ENCODE peak calls at places on chromosomes 11 and 22, in six cellular contexts. X is AG04450, P is lower leg skin, N is tibial artery, W is sigmoid colon, M is A549. Y is an unnamed sample.

GRCh38 chr11:86743223-86744118 is 56.9 kb upstream of the PRSS23 start:
- DNase-seq in X (peak; percentile 91), P (peak; percentile 76), N (peak; percentile 91), W (peak; percentile 88), M (peak; percentile 78), Y (peak; percentile 91)

GRCh38 chr11:99020324-99021225 is at the start of gene CNTN5:
- DNase-seq in X (no peak), P (no peak), N (peak; percentile 67), W (no peak), M (peak; percentile 0), Y (no peak)

GRCh38 chr11:111185259-111185658 is 60.3 kb upstream of the POU2AF2 start:
- DNase-seq in X (no peak), P (no peak), N (no peak), W (no peak), M (no peak), Y (no peak)

GRCh38 chr11:70130636-70131035 is 52.5 kb downstream of the ANO1 start:
- DNase-seq in X (no peak), P (no peak), N (no peak), W (no peak), M (no peak), Y (no peak)

GRCh38 chr11:75867778-75868374 is 52.9 kb downstream of the UVRAG start:
- DNase-seq in X (peak; percentile 23), P (peak; percentile 29), N (no peak), W (no peak), M (peak; percentile 43), Y (peak; percentile 16)

GRCh38 chr11:63762662-63763505 is 5.7 kb downstream of the ZFTA start:
- DNase-seq in X (no peak), P (no peak), N (peak; percentile 75), W (peak; percentile 85), M (no peak), Y (no peak)

GRCh38 chr11:65542738-65543390 is 15.3 kb downstream of the LTBP3 start:
- DNase-seq in X (no peak), P (no peak), N (no peak), W (no peak), M (no peak), Y (no peak)

GRCh38 chr22:32920032-32920628 is 118.6 kb downstream of the TIMP3 start:
- DNase-seq in X (peak; percentile 8), P (peak; percentile 40), N (peak; percentile 81), W (peak; percentile 84), M (no peak), Y (peak; percentile 66)

GRCh38 chr22:40592352-40593113 is 44.0 kb downstream of the MRTFA start:
- DNase-seq in X (no peak), P (no peak), N (no peak), W (no peak), M (no peak), Y (no peak)

GRCh38 chr11:117259417-117259816 is 26.9 kb downstream of the RNF214 start:
- DNase-seq in X (no peak), P (no peak), N (no peak), W (no peak), M (no peak), Y (peak; percentile 57)

GRCh38 chr11:37306563-37306962 is 708.5 kb upstream of the RAG2 start:
- DNase-seq in X (no peak), P (no peak), N (no peak), W (no peak), M (no peak), Y (no peak)

GRCh38 chr22:31956360-31956759 is 12.0 kb downstream of the YWHAH start:
- DNase-seq in X (no peak), P (no peak), N (no peak), W (no peak), M (no peak), Y (no peak)

GRCh38 chr11:67269401-67270255 is 3.4 kb downstream of the GRK2 start:
- DNase-seq in X (no peak), P (no peak), N (peak; percentile 71), W (peak; percentile 73), M (no peak), Y (no peak)

GRCh38 chr11:27735281-27735680 is 35.0 kb upstream of the BDNF start:
- DNase-seq in X (no peak), P (no peak), N (no peak), W (no peak), M (no peak), Y (no peak)

GRCh38 chr11:32149748-32150147 is 58.9 kb downstream of the RCN1 start:
- DNase-seq in X (no peak), P (no peak), N (no peak), W (no peak), M (no peak), Y (no peak)

GRCh38 chr11:66856496-66857233 is at the start of gene LRFN4:
- DNase-seq in X (no peak), P (no peak), N (no peak), W (peak; percentile 71), M (peak; percentile 39), Y (no peak)

GRCh38 chr22:33221566-33221965 is 163.4 kb upstream of the SYN3 start:
- DNase-seq in X (no peak), P (peak; percentile 25), N (no peak), W (no peak), M (no peak), Y (no peak)

GRCh38 chr11:42251984-42252383 is 792.5 kb upstream of the LRRC4C start:
- DNase-seq in X (no peak), P (no peak), N (no peak), W (no peak), M (no peak), Y (no peak)

GRCh38 chr11:134049303-134049702 is 19.6 kb upstream of the JAM3 start:
- DNase-seq in X (no peak), P (no peak), N (no peak), W (no peak), M (no peak), Y (no peak)

GRCh38 chr22:50035131-50035881 is 22.7 kb upstream of the IL17REL start:
- DNase-seq in X (no peak), P (no peak), N (peak; percentile 64), W (peak; percentile 53), M (no peak), Y (no peak)

GRCh38 chr11:115420524-115420923 is 83.7 kb downstream of the CADM1 start:
- DNase-seq in X (no peak), P (no peak), N (no peak), W (no peak), M (no peak), Y (no peak)

GRCh38 chr11:112247198-112247597 is 13.5 kb downstream of the PLET1 start:
- DNase-seq in X (no peak), P (no peak), N (no peak), W (no peak), M (no peak), Y (no peak)

GRCh38 chr11:108135845-108136599 is 14.7 kb downstream of the ACAT1 start:
- DNase-seq in X (no peak), P (no peak), N (no peak), W (no peak), M (no peak), Y (no peak)

GRCh38 chr11:3157381-3158130 is 7.6 kb downstream of the OSBPL5 start:
- DNase-seq in X (no peak), P (no peak), N (peak; percentile 67), W (peak; percentile 64), M (no peak), Y (no peak)

GRCh38 chr11:36492724-36493304 is 17.3 kb downstream of the TRAF6 start:
- DNase-seq in X (no peak), P (no peak), N (no peak), W (no peak), M (peak; percentile 48), Y (no peak)

GRCh38 chr11:94835571-94835970 is 67.4 kb downstream of the AMOTL1 start:
- DNase-seq in X (no peak), P (no peak), N (no peak), W (no peak), M (no peak), Y (no peak)

GRCh38 chr11:62464655-62465054 is 45.8 kb downstream of the SCGB1A1 start:
- DNase-seq in X (no peak), P (no peak), N (no peak), W (no peak), M (no peak), Y (no peak)
- TF ChIP-seq CTCF in X (no peak), P (no peak), N (no peak), W (no peak), M (no peak), Y (no peak)

GRCh38 chr11:128518493-128519207 is 68.7 kb downstream of the ETS1 start:
- DNase-seq in X (no peak), P (no peak), N (no peak), W (no peak), M (no peak), Y (no peak)
- H3K4me3 ChIP-seq in X (peak overlapping the region; percentile 86), P (no peak overlapping the region), N (peak overlapping the region; percentile 90), W (peak overlapping the region; percentile 82), M (peak overlapping the region; percentile 60), Y (peak overlapping the region; percentile 97)

GRCh38 chr11:20025331-20025840 is 134.9 kb downstream of the DBX1 start:
- DNase-seq in X (no peak), P (no peak), N (no peak), W (no peak), M (no peak), Y (no peak)
- TF ChIP-seq CTCF in X (no peak), P (no peak), N (no peak), W (no peak), M (no peak), Y (no peak)

DNA sequence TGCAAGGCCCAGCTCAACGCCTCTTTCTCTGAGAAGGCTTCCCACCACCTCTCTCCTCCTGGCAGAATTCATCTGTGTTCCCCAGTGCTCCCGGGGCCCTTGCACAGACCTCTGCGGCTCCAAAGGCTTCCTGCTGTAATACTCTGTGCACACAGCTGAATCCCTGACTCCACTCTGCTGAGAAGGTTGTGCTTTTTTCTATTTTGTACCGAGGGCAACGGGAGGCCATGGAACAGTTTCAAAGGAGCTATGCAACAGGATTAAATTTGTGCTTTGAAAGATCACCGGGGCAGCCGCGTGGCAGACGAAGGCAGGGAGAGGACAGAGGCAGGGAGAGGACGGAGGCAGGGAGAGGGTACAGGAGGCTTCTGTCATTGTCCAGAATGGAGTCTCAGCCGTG is 49.2 kb upstream of the SYT7 start:
- DNase-seq in X (no peak), P (no peak), N (no peak), W (no peak), M (no peak), Y (no peak)
- H3K4me3 ChIP-seq in X (no peak overlapping the region), P (no peak overlapping the region), N (no peak overlapping the region), W (no peak overlapping the region), M (no peak overlapping the region), Y (no peak overlapping the region)

GRCh38 chr11:1702506-1702905 is 5.5 kb downstream of the KRTAP5-6 start:
- DNase-seq in X (no peak), P (no peak), N (no peak), W (no peak), M (no peak), Y (no peak)

GRCh38 chr11:1705121-1706052 is 8.4 kb downstream of the KRTAP5-6 start:
- DNase-seq in X (no peak), P (peak; percentile 38), N (no peak), W (no peak), M (no peak), Y (no peak)

GRCh38 chr11:1699771-1700170 is 2.8 kb downstream of the KRTAP5-6 start:
- DNase-seq in X (no peak), P (no peak), N (no peak), W (no peak), M (no peak), Y (no peak)

GRCh38 chr11:1703146-1703545 is 6.2 kb downstream of the KRTAP5-6 start:
- DNase-seq in X (no peak), P (no peak), N (no peak), W (no peak), M (no peak), Y (no peak)

GRCh38 chr11:1701041-1701807 is 4.2 kb downstream of the KRTAP5-6 start:
- DNase-seq in X (no peak), P (no peak), N (no peak), W (no peak), M (no peak), Y (no peak)
- TF ChIP-seq CTCF in X (no peak), P (no peak), N (no peak), W (no peak), M (no peak), Y (no peak)

Y was measured in AG09309.